ENCODE peak calls at places on chromosomes 1 and 21, in four cellular contexts. S is stimulated activated CD4-positive, alpha-beta T cell treated with anti-CD3 and anti-CD28 coated beads, Interleukin-15, amount 100 ng/mL, for 1 hour; G is left cardiac atrium; P is EL. D is an unnamed sample.

GRCh38 chr1:44406761-44407429 is 1.8 kb downstream of the RNF220 start:
- DNase-seq in S (no peak), G (peak; percentile 25), P (peak; percentile 35), D (no peak)

GRCh38 chr1:108732398-108732797 is 14.1 kb upstream of the STXBP3 start:
- DNase-seq in S (no peak), G (no peak), P (no peak), D (no peak)

GRCh38 chr1:119675349-119676343 is 27.6 kb upstream of the ZNF697 start:
- DNase-seq in S (peak; percentile 6), G (peak; percentile 84), P (peak; percentile 88), D (peak; percentile 88)

GRCh38 chr21:43297411-43297981 is 128.7 kb downstream of the CRYAA start:
- DNase-seq in S (no peak), G (peak; percentile 17), P (no peak), D (no peak)

GRCh38 chr1:153728305-153729066 is 636 bp downstream of the INTS3 start:
- DNase-seq in S (peak; percentile 30), G (peak; percentile 46), P (peak; percentile 52), D (peak; percentile 57)

GRCh38 chr21:35002879-35003722 is 46.0 kb downstream of the RUNX1 start:
- DNase-seq in S (no peak), G (no peak), P (peak; percentile 61), D (peak; percentile 46)

GRCh38 chr1:116066868-116067563 is 44.2 kb upstream of the MAB21L3 start:
- DNase-seq in S (no peak), G (no peak), P (peak; percentile 83), D (peak; percentile 69)

GRCh38 chr1:91500756-91501526 is at the start of gene CDC7:
- DNase-seq in S (peak; percentile 82), G (peak; percentile 95), P (peak; percentile 94), D (peak; percentile 92)

D was measured in mesenchymal stem cell.